ENCODE peak calls at places on chromosomes 4 and X, in four cellular contexts. B, R, J and P are unnamed samples.

GRCh38 chr4:181855307-181855706 is 387.9 kb upstream of the TENM3 start:
- DNase-seq in J (no peak), B (no peak), R (no peak), P (no peak)

GRCh38 chr4:108172231-108172779 is 3.6 kb upstream of the LEF1 start:
- DNase-seq in R (no peak), J (no peak), B (no peak), P (peak)

GRCh38 chrX:960821-961220 is 251.6 kb downstream of the CRLF2 start:
- DNase-seq in B (no peak), J (no peak), R (no peak), P (no peak)

GRCh38 chr4:71941001-71941400 is 90.8 kb upstream of the NPFFR2 start:
- DNase-seq in J (peak), R (peak), B (peak), P (no peak)

GRCh38 chrX:76064825-76065224 is 108.0 kb upstream of the PBDC1 start:
- DNase-seq in J (no peak), B (no peak), R (no peak), P (no peak)

GRCh38 chr4:128516568-128516967 is 229.0 kb upstream of the PGRMC2 start:
- DNase-seq in J (no peak), R (no peak), B (no peak), P (no peak)

GRCh38 chrX:31331045-31331444 is 259.2 kb upstream of the FTHL17 start:
- DNase-seq in J (no peak), R (peak), B (no peak), P (no peak)

GRCh38 chrX:79161655-79162054 is 17.2 kb downstream of the GPR174 start:
- DNase-seq in J (no peak), R (no peak), B (no peak), P (no peak)

GRCh38 chr4:101294591-101294990 is 52.7 kb downstream of the PPP3CA start:
- DNase-seq in R (no peak), J (no peak), B (no peak), P (no peak)

GRCh38 chrX:14886252-14886651 is 13.0 kb downstream of the MOSPD2 start:
- DNase-seq in B (no peak), R (no peak), J (no peak), P (no peak)

GRCh38 chr4:56640907-56641493 is 40.1 kb downstream of the HOPX start:
- DNase-seq in J (no peak), B (peak), R (no peak), P (no peak)

GRCh38 chr4:879730-880079 is 52.4 kb downstream of the GAK start:
- DNase-seq in B (no peak), R (no peak), J (no peak), P (no peak)

GRCh38 chr4:127533028-127533700 is 99.6 kb upstream of the INTU start:
- DNase-seq in R (peak), J (no peak), B (no peak), P (no peak)

GRCh38 chrX:129980043-129980442 is 2.4 kb upstream of the BCORL1 start:
- DNase-seq in J (no peak), B (no peak), R (no peak), P (peak)

GRCh38 chr4:173490817-173491518 is 39.1 kb downstream of the HAND2 start:
- DNase-seq in B (no peak), J (peak), R (peak), P (no peak)

GRCh38 chrX:67543818-67544217 is at the start of gene AR:
- DNase-seq in R (no peak), J (no peak), B (no peak), P (peak)

DNA sequence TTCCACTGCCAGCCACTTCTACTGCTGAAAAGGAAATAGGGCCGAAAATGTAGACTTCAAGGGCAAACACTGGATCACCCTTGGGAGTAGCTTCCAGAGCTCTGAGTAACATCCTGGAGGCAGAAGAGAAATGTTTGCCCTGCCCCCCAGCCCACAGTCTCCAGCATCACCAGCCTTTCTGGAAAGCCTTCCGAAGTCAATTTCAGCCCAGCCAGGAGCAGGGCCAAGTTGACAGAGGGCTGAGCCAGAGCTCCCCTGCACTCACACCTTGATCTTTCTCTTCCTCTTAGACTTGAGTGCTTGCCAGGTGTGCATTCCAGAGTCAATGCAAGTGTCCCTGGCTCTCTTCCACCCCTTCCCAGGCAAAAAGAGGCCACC is 35.2 kb downstream of the SLC25A5 start:
- DNase-seq in B (no peak), R (no peak), J (peak), P (no peak)
- TF ChIP-seq FOSL1 in B (no peak), R (no peak), J (no peak), P (no peak)

GRCh38 chrX:42229533-42229932 is 306.2 kb upstream of the CASK start:
- DNase-seq in J (no peak), B (no peak), R (no peak), P (no peak)
- TF ChIP-seq FOSL1 in J (no peak), B (no peak), R (no peak), P (no peak)

GRCh38 chr4:113407409-113407808 is 354.1 kb downstream of the CAMK2D start:
- DNase-seq in J (no peak), B (no peak), R (no peak), P (no peak)
- TF ChIP-seq FOSL1 in J (no peak), B (no peak), R (no peak), P (no peak)

DNA sequence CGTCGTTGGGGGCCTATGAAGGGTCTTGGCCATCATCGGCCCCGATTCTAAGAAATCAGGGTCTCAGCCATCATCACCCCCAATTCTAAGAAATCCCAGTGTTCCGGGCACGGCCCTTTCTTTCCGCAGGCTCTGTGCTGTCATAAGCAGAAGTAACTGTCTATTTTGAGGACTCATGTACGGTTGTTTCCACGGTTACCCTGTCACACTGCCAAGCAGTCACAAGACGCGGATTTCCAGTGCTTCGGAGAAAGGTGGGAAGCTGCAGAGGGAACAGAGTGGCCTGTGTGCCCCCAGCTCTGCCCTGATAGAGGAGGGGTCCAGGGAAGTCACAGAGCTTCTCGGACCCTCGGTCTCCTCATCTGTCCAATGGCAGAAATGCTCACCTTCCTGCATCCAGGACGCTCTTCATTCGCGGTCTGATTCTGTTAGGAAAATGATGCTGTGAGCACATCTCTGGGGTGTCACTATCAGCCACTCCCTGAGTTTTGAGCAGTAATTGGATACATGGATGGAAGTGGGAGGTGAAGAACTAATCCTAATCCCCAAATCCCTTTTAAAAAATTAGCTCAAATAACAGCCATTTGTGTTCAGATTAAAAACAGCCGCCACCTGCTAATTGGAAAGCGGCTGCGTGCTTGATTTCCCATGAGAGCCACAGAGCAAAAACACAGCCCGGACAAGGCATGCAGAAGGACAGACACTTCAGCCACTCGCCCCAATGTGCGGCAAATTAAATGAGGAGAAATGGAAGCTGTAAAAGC is 73.1 kb downstream of the WFS1 start:
- DNase-seq in B (no peak), J (no peak), R (no peak), P (no peak)
- TF ChIP-seq FOSL1 in B (no peak), J (no peak), R (no peak), P (no peak)

GRCh38 chr4:187893418-187893817 is 102.2 kb upstream of the ZFP42 start:
- DNase-seq in R (no peak), J (no peak), B (no peak), P (no peak)

GRCh38 chr4:187883836-187884235 is 111.7 kb upstream of the ZFP42 start:
- DNase-seq in J (no peak), B (no peak), R (no peak), P (no peak)

GRCh38 chr4:187883049-187883448 is 112.5 kb upstream of the ZFP42 start:
- DNase-seq in J (no peak), R (no peak), B (no peak), P (no peak)

DNA sequence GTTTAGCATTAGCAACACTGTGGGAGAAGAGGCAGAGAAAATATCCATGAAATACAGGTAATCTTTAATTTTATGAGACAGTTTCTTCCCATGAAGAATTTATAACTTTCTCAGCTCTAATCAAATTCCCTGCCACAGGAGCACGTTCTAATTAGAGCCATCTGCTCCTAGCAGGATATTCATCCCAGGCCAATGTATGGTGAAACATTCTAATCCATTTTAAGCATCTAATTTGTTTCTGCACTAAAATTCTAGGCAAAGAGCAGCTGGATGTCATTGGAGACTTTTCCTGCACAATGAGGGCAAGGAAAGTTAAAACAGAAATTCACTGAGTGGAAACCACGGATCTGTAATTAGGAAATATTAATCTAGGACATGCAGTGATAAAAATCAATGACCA is 107.7 kb upstream of the ZFP42 start:
- DNase-seq in R (no peak), B (no peak), J (no peak), P (no peak)
- TF ChIP-seq FOSL1 in R (no peak), B (no peak), J (no peak), P (no peak)

GRCh38 chrX:39782276-39782675 is 315.5 kb downstream of the BCOR start:
- DNase-seq in B (no peak), R (no peak), J (no peak), P (no peak)

GRCh38 chrX:39777623-39778025 is 320.1 kb downstream of the BCOR start:
- DNase-seq in J (no peak), B (no peak), R (no peak), P (no peak)

GRCh38 chrX:39774804-39775112 is 323.0 kb downstream of the BCOR start:
- DNase-seq in R (no peak), B (no peak), J (no peak), P (no peak)

DNA sequence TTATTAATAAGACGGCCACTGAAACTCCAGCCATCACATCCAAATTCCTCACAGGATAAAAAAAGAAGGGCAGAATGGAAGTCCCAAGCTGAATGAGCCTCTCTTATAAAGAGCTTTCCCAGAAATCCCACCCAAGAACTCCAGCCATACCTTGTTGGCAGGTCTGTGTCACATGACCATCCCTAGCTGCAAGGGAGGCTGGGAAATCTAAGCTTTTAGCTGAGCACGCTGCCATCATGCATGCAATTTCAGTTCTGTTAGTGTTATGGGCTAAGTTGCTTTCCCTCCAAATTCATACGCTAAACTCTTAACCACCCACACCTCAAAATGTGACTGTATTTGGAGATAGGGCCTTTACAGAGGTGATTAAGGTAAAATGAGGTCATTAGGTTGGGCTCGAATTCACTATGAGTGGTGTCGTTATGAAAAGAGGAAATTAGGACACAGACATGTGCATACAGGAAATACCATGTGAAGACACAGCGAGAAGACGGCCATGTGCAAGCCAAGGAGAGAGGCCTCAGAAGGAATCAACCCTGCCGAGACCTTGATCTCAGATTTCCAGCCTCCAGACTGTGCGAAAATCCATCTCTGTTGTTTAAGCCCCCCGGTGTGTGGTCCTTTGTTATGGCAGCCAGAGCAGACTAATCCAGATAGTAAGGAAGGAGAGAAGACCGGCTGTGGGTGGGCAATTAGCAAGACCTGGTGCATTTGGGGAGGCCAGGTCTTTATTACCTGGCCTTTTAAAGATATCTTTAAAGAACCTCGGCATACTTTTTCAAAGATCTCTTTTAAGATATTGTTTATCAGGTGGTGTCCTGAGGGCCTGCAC is 317.6 kb downstream of the BCOR start:
- DNase-seq in R (no peak), J (no peak), B (no peak), P (no peak)
- TF ChIP-seq FOSL1 in R (no peak), J (no peak), B (no peak), P (no peak)